ENCODE peak calls at places on chromosomes 1 and 21, in five cellular contexts. B is AG04450, N is head of caudate nucleus, A is GM20000, W is NCI-H146. O is an unnamed sample.

GRCh38 chr1:121546830-121547680 is 362.3 kb downstream of the SRGAP2C start:
- DNase-seq in A (no peak), N (no peak), W (no peak), B (no peak), O (no peak)

GRCh38 chr1:209409786-209410185 is 173.7 kb upstream of the CAMK1G start:
- DNase-seq in A (no peak), B (peak), W (no peak), N (no peak), O (no peak)

GRCh38 chr21:33070921-33071877 is 1.3 kb downstream of the OLIG1 start:
- DNase-seq in A (peak), N (peak), B (no peak), W (no peak), O (no peak)

GRCh38 chr21:30468912-30469812 is 11.0 kb downstream of the KRTAP19-1 start:
- DNase-seq in N (no peak), B (no peak), W (no peak), A (no peak), O (no peak)

GRCh38 chr1:64645742-64646141 is 99.1 kb upstream of the RAVER2 start:
- DNase-seq in W (no peak), B (no peak), A (no peak), N (no peak), O (no peak)

GRCh38 chr1:159000627-159001026 is 9.1 kb upstream of the IFI16 start:
- DNase-seq in B (peak), A (no peak), N (peak), W (no peak), O (peak)

GRCh38 chr1:155126494-155127104 is 1.1 kb upstream of the EFNA1 start:
- DNase-seq in N (peak), B (no peak), A (no peak), W (peak), O (peak)

GRCh38 chr1:108747128-108747827 is 804 bp downstream of the STXBP3 start:
- DNase-seq in B (peak), A (peak), W (peak), N (peak), O (peak)

GRCh38 chr1:191558389-191558788 is 599.9 kb upstream of the RGS18 start:
- DNase-seq in W (no peak), N (no peak), B (no peak), A (no peak), O (no peak)

GRCh38 chr1:109198745-109199144 is 15.0 kb upstream of the SARS1 start:
- DNase-seq in W (no peak), A (no peak), N (no peak), B (no peak), O (no peak)

GRCh38 chr21:46662765-46663500 is 27.5 kb downstream of the PRMT2 start:
- DNase-seq in A (no peak), N (no peak), W (no peak), B (no peak), O (no peak)

GRCh38 chr1:183443025-183443424 is 24.8 kb upstream of the NMNAT2 start:
- DNase-seq in B (no peak), N (no peak), A (no peak), W (no peak), O (no peak)

GRCh38 chr21:39863111-39863510 is 4.1 kb upstream of the PCP4 start:
- DNase-seq in N (no peak), W (peak), B (no peak), A (no peak), O (no peak)

GRCh38 chr1:40244138-40244744 is 3.5 kb upstream of the TMCO2 start:
- DNase-seq in B (no peak), W (no peak), A (no peak), N (no peak), O (no peak)

GRCh38 chr21:39604951-39605350 is 7.8 kb upstream of the B3GALT5 start:
- DNase-seq in W (no peak), B (no peak), A (no peak), N (peak), O (no peak)

GRCh38 chr1:15065291-15065690 is 88.3 kb upstream of the TMEM51 start:
- DNase-seq in A (no peak), B (no peak), N (no peak), W (no peak), O (no peak)

O was measured in globus pallidus.